ENCODE peak calls at places on chromosome 1, in nine cellular contexts. P is glutamatergic neuron, W is KBM-7, X is WTC11, O is amygdala, Q is ecto neural progenitor cell, Z is Calu3, T is adrenal gland, H is stromal cell of bone marrow. J is an unnamed sample.

GRCh38 chr1:223180803-223181321 is 37.8 kb upstream of the TLR5 start:
- DNase-seq in Q (no peak), P (no peak), Z (peak; percentile 57), O (no peak), X (no peak), W (peak; percentile 6), H (no peak), T (no peak), J (no peak)

GRCh38 chr1:1563688-1564087 is 11.0 kb downstream of the SSU72 start:
- DNase-seq in Q (no peak), O (no peak), P (no peak), T (peak; percentile 77), H (no peak), W (no peak), X (no peak), Z (no peak), J (no peak)

GRCh38 chr1:54405894-54406293 is 300 bp downstream of the SSBP3 start:
- DNase-seq in H (no peak), Z (peak; percentile 26), X (no peak), T (peak; percentile 41), O (no peak), P (no peak), Q (peak; percentile 61), W (no peak), J (no peak)

GRCh38 chr1:204271970-204272369 is 58.2 kb upstream of the GOLT1A start:
- DNase-seq in P (no peak), Z (no peak), H (no peak), X (no peak), W (no peak), O (no peak), Q (no peak), T (no peak), J (no peak)

GRCh38 chr1:235074335-235075120 is 54.1 kb downstream of the TOMM20 start:
- DNase-seq in W (peak; percentile 55), Z (peak; percentile 79), T (no peak), O (peak; percentile 63), P (peak; percentile 34), Q (no peak), H (no peak), X (no peak), J (no peak)

GRCh38 chr1:19685994-19686393 is 21.3 kb downstream of the HTR6 start:
- DNase-seq in O (no peak), Z (no peak), H (no peak), T (no peak), Q (no peak), W (no peak), X (no peak), P (no peak), J (no peak)

GRCh38 chr1:97073936-97074335 is 352.4 kb downstream of the PTBP2 start:
- DNase-seq in W (no peak), X (no peak), P (no peak), T (no peak), O (no peak), Z (no peak), H (no peak), Q (no peak), J (no peak)

GRCh38 chr1:79633456-79633855 is 626.9 kb upstream of the ADGRL4 start:
- DNase-seq in X (no peak), Z (no peak), O (no peak), Q (no peak), P (no peak), T (no peak), W (no peak), H (peak; percentile 53), J (no peak)

GRCh38 chr1:62782197-62782886 is 1.6 kb upstream of the ATG4C start:
- DNase-seq in P (no peak), X (no peak), W (peak; percentile 33), H (peak; percentile 41), T (no peak), Z (no peak), Q (no peak), O (no peak), J (no peak)

GRCh38 chr1:58290685-58291372 is 255.7 kb downstream of the OMA1 start:
- DNase-seq in T (peak; percentile 61), O (no peak), H (no peak), P (no peak), Q (peak; percentile 74), Z (peak; percentile 16), W (peak; percentile 1), X (peak; percentile 72), J (peak; percentile 54)

GRCh38 chr1:201084171-201084766 is 28.0 kb downstream of the CACNA1S start:
- DNase-seq in X (no peak), Q (no peak), H (no peak), P (no peak), O (no peak), W (no peak), Z (no peak), T (no peak), J (no peak)

GRCh38 chr1:37323486-37324377 is 150.6 kb upstream of the ZC3H12A start:
- DNase-seq in Z (peak; percentile 23), P (peak; percentile 70), Q (peak; percentile 62), T (no peak), O (no peak), X (peak; percentile 77), H (no peak), W (peak; percentile 48), J (no peak)